ENCODE peak calls at places on chromosomes 6 and 20, in eight cellular contexts. M is Kasumi-1; A is CD4-positive, alpha-beta memory T cell; B is COR-L47; W is activated T-cell treated with anti-CD3 and anti-CD28 coated beads for 1 hour; V is neural crest cell; P is amniotic stem cell; T is NCI-H1105. N is an unnamed sample.

GRCh38 chr6:146997062-146997461 is 207.2 kb upstream of the STXBP5 start:
- DNase-seq in M (no peak), A (no peak), B (no peak), W (no peak), V (no peak), P (peak; percentile 54), T (no peak), N (no peak)

GRCh38 chr6:109840796-109841195 is 137.3 kb upstream of the GPR6 start:
- DNase-seq in M (no peak), A (no peak), B (no peak), W (no peak), V (no peak), P (no peak), T (no peak), N (no peak)

GRCh38 chr6:41652876-41653641 is 14.8 kb downstream of the MDFI start:
- DNase-seq in M (no peak), A (no peak), B (no peak), W (no peak), V (no peak), P (no peak), T (no peak), N (no peak)

GRCh38 chr20:43911066-43911465 is 3.6 kb upstream of the TOX2 start:
- DNase-seq in M (no peak), A (no peak), B (no peak), W (no peak), V (no peak), P (peak; percentile 7), T (no peak), N (peak; percentile 59)

GRCh38 chr20:43919686-43920403 is 5.2 kb downstream of the TOX2 start:
- DNase-seq in M (no peak), A (no peak), B (no peak), W (no peak), V (no peak), P (no peak), T (peak; percentile 17), N (no peak)

GRCh38 chr6:19444481-19444880 is 392.7 kb upstream of the ID4 start:
- DNase-seq in M (no peak), A (no peak), B (no peak), W (no peak), V (no peak), P (no peak), T (no peak), N (peak; percentile 5)

GRCh38 chr6:39882567-39882953 is 51.7 kb downstream of the MOCS1 start:
- DNase-seq in M (no peak), A (no peak), B (no peak), W (no peak), V (no peak), P (peak; percentile 90), T (no peak), N (peak; percentile 84)

GRCh38 chr6:155311076-155311475 is 3.2 kb downstream of the TFB1M start:
- DNase-seq in M (no peak), A (no peak), B (peak; percentile 21), W (no peak), V (no peak), P (no peak), T (peak; percentile 81), N (no peak)

GRCh38 chr20:13799040-13799439 is 14.2 kb downstream of the NDUFAF5 start:
- DNase-seq in M (no peak), A (no peak), B (no peak), W (no peak), V (no peak), P (no peak), T (no peak), N (no peak)

GRCh38 chr20:61949714-61950630 is 115.7 kb downstream of the TAF4 start:
- DNase-seq in M (no peak), A (no peak), B (no peak), W (no peak), V (no peak), P (no peak), T (no peak), N (no peak)

GRCh38 chr20:58330692-58331091 is 21.2 kb downstream of the RAB22A start:
- DNase-seq in M (no peak), A (no peak), B (no peak), W (no peak), V (no peak), P (no peak), T (no peak), N (no peak)

GRCh38 chr6:13813621-13814175 is 659 bp downstream of the MCUR1 start:
- DNase-seq in M (peak; percentile 77), A (no peak), B (peak; percentile 64), W (peak; percentile 5), V (peak; percentile 63), P (peak; percentile 39), T (peak; percentile 80), N (peak; percentile 23)

GRCh38 chr6:166112580-166112979 is 55.1 kb downstream of the TBXT start:
- DNase-seq in M (no peak), A (no peak), B (no peak), W (no peak), V (no peak), P (no peak), T (no peak), N (no peak)

GRCh38 chr6:166032366-166033171 is 135.1 kb downstream of the TBXT start:
- DNase-seq in M (no peak), A (no peak), B (no peak), W (no peak), V (no peak), P (no peak), T (no peak), N (peak; percentile 63)

GRCh38 chr6:118722820-118723526 is 71.6 kb upstream of the CEP85L start:
- DNase-seq in M (no peak), A (no peak), B (no peak), W (no peak), V (no peak), P (no peak), T (no peak), N (no peak)